ENCODE peak calls at places on chromosomes 11 and 22, in eight cellular contexts. One of them, this sample, is unnamed.

GRCh38 chr22:38228873-38229740 is 27.3 kb downstream of the MAFF start:
- DNase-seq in natural killer cell: no peak
- DNase-seq in BE2C: no peak
- DNase-seq in activated T-helper 9 cell treated with anti-CD3 and anti-CD28 coated beads, Interleukin-2, amount 50 U/mL, for 16 hours: no peak
- DNase-seq in T-helper 9 cell: no peak
- DNase-seq in Calu3: peak; percentile 75
- DNase-seq in AG04449: no peak
- DNase-seq in right cardiac atrium: peak; percentile 72
- DNase-seq in this sample: peak; percentile 13

GRCh38 chr11:112227002-112227401 is 774 bp downstream of the PTS start:
- DNase-seq in natural killer cell: no peak
- DNase-seq in BE2C: no peak
- DNase-seq in activated T-helper 9 cell treated with anti-CD3 and anti-CD28 coated beads, Interleukin-2, amount 50 U/mL, for 16 hours: no peak
- DNase-seq in T-helper 9 cell: no peak
- DNase-seq in Calu3: no peak
- DNase-seq in AG04449: no peak
- DNase-seq in right cardiac atrium: no peak
- DNase-seq in this sample: no peak

GRCh38 chr11:23688835-23689234 is 808.0 kb upstream of the LUZP2 start:
- DNase-seq in natural killer cell: no peak
- DNase-seq in BE2C: no peak
- DNase-seq in activated T-helper 9 cell treated with anti-CD3 and anti-CD28 coated beads, Interleukin-2, amount 50 U/mL, for 16 hours: no peak
- DNase-seq in T-helper 9 cell: no peak
- DNase-seq in Calu3: no peak
- DNase-seq in AG04449: no peak
- DNase-seq in right cardiac atrium: no peak
- DNase-seq in this sample: no peak

GRCh38 chr11:130876931-130877330 is 39.3 kb downstream of the SNX19 start:
- DNase-seq in natural killer cell: no peak
- DNase-seq in BE2C: no peak
- DNase-seq in activated T-helper 9 cell treated with anti-CD3 and anti-CD28 coated beads, Interleukin-2, amount 50 U/mL, for 16 hours: no peak
- DNase-seq in T-helper 9 cell: no peak
- DNase-seq in Calu3: no peak
- DNase-seq in AG04449: no peak
- DNase-seq in right cardiac atrium: no peak
- DNase-seq in this sample: no peak

GRCh38 chr22:41263704-41264103 is 22.3 kb downstream of the RANGAP1 start:
- DNase-seq in natural killer cell: no peak
- DNase-seq in BE2C: no peak
- DNase-seq in activated T-helper 9 cell treated with anti-CD3 and anti-CD28 coated beads, Interleukin-2, amount 50 U/mL, for 16 hours: no peak
- DNase-seq in T-helper 9 cell: no peak
- DNase-seq in Calu3: no peak
- DNase-seq in AG04449: no peak
- DNase-seq in right cardiac atrium: no peak
- DNase-seq in this sample: no peak

GRCh38 chr11:111624602-111625001 is 22.4 kb downstream of the SIK2 start:
- DNase-seq in natural killer cell: no peak
- DNase-seq in BE2C: no peak
- DNase-seq in activated T-helper 9 cell treated with anti-CD3 and anti-CD28 coated beads, Interleukin-2, amount 50 U/mL, for 16 hours: no peak
- DNase-seq in T-helper 9 cell: no peak
- DNase-seq in Calu3: no peak
- DNase-seq in AG04449: no peak
- DNase-seq in right cardiac atrium: no peak
- DNase-seq in this sample: no peak

GRCh38 chr22:40819741-40820140 is 595 bp upstream of the SLC25A17 start:
- DNase-seq in natural killer cell: no peak
- DNase-seq in BE2C: no peak
- DNase-seq in activated T-helper 9 cell treated with anti-CD3 and anti-CD28 coated beads, Interleukin-2, amount 50 U/mL, for 16 hours: no peak
- DNase-seq in T-helper 9 cell: no peak
- DNase-seq in Calu3: no peak
- DNase-seq in AG04449: no peak
- DNase-seq in right cardiac atrium: no peak
- DNase-seq in this sample: peak; percentile 54

GRCh38 chr11:114970908-114971645 is 292.8 kb downstream of the NXPE2 start:
- DNase-seq in natural killer cell: no peak
- DNase-seq in BE2C: no peak
- DNase-seq in activated T-helper 9 cell treated with anti-CD3 and anti-CD28 coated beads, Interleukin-2, amount 50 U/mL, for 16 hours: no peak
- DNase-seq in T-helper 9 cell: no peak
- DNase-seq in Calu3: no peak
- DNase-seq in AG04449: no peak
- DNase-seq in right cardiac atrium: no peak
- DNase-seq in this sample: no peak

GRCh38 chr22:42805016-42805997 is 51.8 kb downstream of the ARFGAP3 start:
- DNase-seq in natural killer cell: no peak
- DNase-seq in BE2C: no peak
- DNase-seq in activated T-helper 9 cell treated with anti-CD3 and anti-CD28 coated beads, Interleukin-2, amount 50 U/mL, for 16 hours: no peak
- DNase-seq in T-helper 9 cell: no peak
- DNase-seq in Calu3: peak; percentile 63
- DNase-seq in AG04449: no peak
- DNase-seq in right cardiac atrium: no peak
- DNase-seq in this sample: no peak

GRCh38 chr11:69521461-69521860 is 40.0 kb downstream of the LINC01488 start:
- DNase-seq in natural killer cell: no peak
- DNase-seq in BE2C: no peak
- DNase-seq in activated T-helper 9 cell treated with anti-CD3 and anti-CD28 coated beads, Interleukin-2, amount 50 U/mL, for 16 hours: no peak
- DNase-seq in T-helper 9 cell: no peak
- DNase-seq in Calu3: no peak
- DNase-seq in AG04449: no peak
- DNase-seq in right cardiac atrium: no peak
- DNase-seq in this sample: no peak

GRCh38 chr11:107102692-107103463 is 84.6 kb upstream of the GUCY1A2 start:
- DNase-seq in natural killer cell: no peak
- DNase-seq in BE2C: no peak
- DNase-seq in activated T-helper 9 cell treated with anti-CD3 and anti-CD28 coated beads, Interleukin-2, amount 50 U/mL, for 16 hours: no peak
- DNase-seq in T-helper 9 cell: no peak
- DNase-seq in Calu3: no peak
- DNase-seq in AG04449: no peak
- DNase-seq in right cardiac atrium: peak; percentile 39
- DNase-seq in this sample: peak; percentile 10

GRCh38 chr11:100562102-100562501 is 125.0 kb upstream of the ARHGAP42 start:
- DNase-seq in natural killer cell: no peak
- DNase-seq in BE2C: no peak
- DNase-seq in activated T-helper 9 cell treated with anti-CD3 and anti-CD28 coated beads, Interleukin-2, amount 50 U/mL, for 16 hours: no peak
- DNase-seq in T-helper 9 cell: no peak
- DNase-seq in Calu3: peak; percentile 43
- DNase-seq in AG04449: no peak
- DNase-seq in right cardiac atrium: no peak
- DNase-seq in this sample: no peak

GRCh38 chr11:104999716-105000115 is 23.3 kb downstream of the CASP5 start:
- DNase-seq in natural killer cell: no peak
- DNase-seq in BE2C: no peak
- DNase-seq in activated T-helper 9 cell treated with anti-CD3 and anti-CD28 coated beads, Interleukin-2, amount 50 U/mL, for 16 hours: no peak
- DNase-seq in T-helper 9 cell: no peak
- DNase-seq in Calu3: no peak
- DNase-seq in AG04449: no peak
- DNase-seq in right cardiac atrium: no peak
- DNase-seq in this sample: no peak

GRCh38 chr11:35030716-35031213 is 108.2 kb upstream of the CD44 start:
- DNase-seq in natural killer cell: no peak
- DNase-seq in BE2C: no peak
- DNase-seq in activated T-helper 9 cell treated with anti-CD3 and anti-CD28 coated beads, Interleukin-2, amount 50 U/mL, for 16 hours: peak; percentile 13
- DNase-seq in T-helper 9 cell: peak; percentile 33
- DNase-seq in Calu3: peak; percentile 41
- DNase-seq in AG04449: peak; percentile 91
- DNase-seq in right cardiac atrium: peak; percentile 62
- DNase-seq in this sample: no peak

GRCh38 chr11:118522571-118523072 is 4.7 kb upstream of the TTC36 start:
- DNase-seq in natural killer cell: no peak
- DNase-seq in BE2C: peak; percentile 46
- DNase-seq in activated T-helper 9 cell treated with anti-CD3 and anti-CD28 coated beads, Interleukin-2, amount 50 U/mL, for 16 hours: no peak
- DNase-seq in T-helper 9 cell: no peak
- DNase-seq in Calu3: peak; percentile 21
- DNase-seq in AG04449: no peak
- DNase-seq in right cardiac atrium: no peak
- DNase-seq in this sample: no peak

GRCh38 chr11:1310772-1311468 is 1.5 kb upstream of the TOLLIP start:
- DNase-seq in natural killer cell: no peak
- DNase-seq in BE2C: no peak
- DNase-seq in activated T-helper 9 cell treated with anti-CD3 and anti-CD28 coated beads, Interleukin-2, amount 50 U/mL, for 16 hours: peak; percentile 34
- DNase-seq in T-helper 9 cell: no peak
- DNase-seq in Calu3: peak; percentile 62
- DNase-seq in AG04449: no peak
- DNase-seq in right cardiac atrium: no peak
- DNase-seq in this sample: no peak

GRCh38 chr11:117915219-117915618 is 14.0 kb downstream of the TMPRSS13 start:
- DNase-seq in natural killer cell: no peak
- DNase-seq in BE2C: no peak
- DNase-seq in activated T-helper 9 cell treated with anti-CD3 and anti-CD28 coated beads, Interleukin-2, amount 50 U/mL, for 16 hours: no peak
- DNase-seq in T-helper 9 cell: no peak
- DNase-seq in Calu3: no peak
- DNase-seq in AG04449: no peak
- DNase-seq in right cardiac atrium: peak; percentile 50
- DNase-seq in this sample: no peak

GRCh38 chr22:49929553-49929979 is 11.1 kb downstream of the CRELD2 start:
- DNase-seq in natural killer cell: peak; percentile 81
- DNase-seq in BE2C: peak; percentile 76
- DNase-seq in activated T-helper 9 cell treated with anti-CD3 and anti-CD28 coated beads, Interleukin-2, amount 50 U/mL, for 16 hours: peak; percentile 72
- DNase-seq in T-helper 9 cell: peak; percentile 80
- DNase-seq in Calu3: peak; percentile 89
- DNase-seq in AG04449: no peak
- DNase-seq in right cardiac atrium: peak; percentile 86
- DNase-seq in this sample: no peak

GRCh38 chr22:29030618-29031235 is 30.9 kb downstream of the C22orf31 start:
- DNase-seq in natural killer cell: no peak
- DNase-seq in BE2C: peak; percentile 90
- DNase-seq in activated T-helper 9 cell treated with anti-CD3 and anti-CD28 coated beads, Interleukin-2, amount 50 U/mL, for 16 hours: no peak
- DNase-seq in T-helper 9 cell: no peak
- DNase-seq in Calu3: peak; percentile 94
- DNase-seq in AG04449: no peak
- DNase-seq in right cardiac atrium: peak; percentile 86
- DNase-seq in this sample: no peak

GRCh38 chr22:39514373-39514973 is 5.9 kb upstream of the ATF4 start:
- DNase-seq in natural killer cell: peak; percentile 48
- DNase-seq in BE2C: peak; percentile 72
- DNase-seq in activated T-helper 9 cell treated with anti-CD3 and anti-CD28 coated beads, Interleukin-2, amount 50 U/mL, for 16 hours: no peak
- DNase-seq in T-helper 9 cell: peak; percentile 44
- DNase-seq in Calu3: peak; percentile 79
- DNase-seq in AG04449: no peak
- DNase-seq in right cardiac atrium: peak; percentile 75
- DNase-seq in this sample: no peak

GRCh38 chr22:46068908-46069481 is 81.3 kb upstream of the PPARA start:
- DNase-seq in natural killer cell: no peak
- DNase-seq in BE2C: no peak
- DNase-seq in activated T-helper 9 cell treated with anti-CD3 and anti-CD28 coated beads, Interleukin-2, amount 50 U/mL, for 16 hours: no peak
- DNase-seq in T-helper 9 cell: no peak
- DNase-seq in Calu3: peak; percentile 29
- DNase-seq in AG04449: peak; percentile 76
- DNase-seq in right cardiac atrium: peak; percentile 61
- DNase-seq in this sample: no peak

This sample was measured in NCI-H1694.